ENCODE peak calls at places on chromosomes 7 and 10, in six cellular contexts. Q, F, W, K, T and G are unnamed samples.

GRCh38 chr7:93622036-93622714 is 47.7 kb upstream of the CALCR start:
- DNase-seq in F (no peak), W (peak), Q (no peak), T (peak), K (peak), G (peak)

GRCh38 chr7:85405016-85405415 is 218.2 kb upstream of the SEMA3D start:
- DNase-seq in Q (no peak), W (no peak), F (no peak), K (no peak), T (no peak), G (peak)

GRCh38 chr7:27611043-27611442 is 51.6 kb downstream of the HIBADH start:
- DNase-seq in T (no peak), W (peak), Q (no peak), K (no peak), F (no peak), G (peak)

GRCh38 chr7:118735436-118735835 is 510.9 kb downstream of the ANKRD7 start:
- DNase-seq in T (no peak), Q (no peak), W (no peak), F (no peak), K (no peak), G (no peak)

GRCh38 chr7:142797799-142798377 is 27.1 kb downstream of the PRSS2 start:
- DNase-seq in Q (no peak), K (no peak), F (no peak), T (no peak), W (no peak), G (no peak)

GRCh38 chr10:44049301-44050015 is 335.4 kb downstream of the CXCL12 start:
- DNase-seq in W (no peak), T (no peak), Q (no peak), F (no peak), K (no peak), G (no peak)

GRCh38 chr7:628826-629225 is 97.7 kb upstream of the DNAAF5 start:
- DNase-seq in Q (no peak), W (no peak), F (no peak), K (no peak), T (no peak), G (no peak)

GRCh38 chr7:133705596-133705995 is 421.5 kb upstream of the LRGUK start:
- DNase-seq in Q (no peak), F (no peak), W (peak), K (no peak), T (no peak), G (peak)

GRCh38 chr10:30999084-30999712 is 32.5 kb downstream of the ZNF438 start:
- DNase-seq in K (no peak), T (no peak), F (no peak), W (no peak), Q (no peak), G (peak)

GRCh38 chr10:13729959-13730358 is 143.2 kb downstream of the PRPF18 start:
- DNase-seq in Q (no peak), F (no peak), T (no peak), K (no peak), W (no peak), G (no peak)

GRCh38 chr10:34163075-34163905 is 651.8 kb downstream of the PARD3 start:
- DNase-seq in F (no peak), Q (no peak), K (no peak), W (peak), T (no peak), G (peak)

GRCh38 chr10:125977206-125977605 is 80.8 kb downstream of the FANK1 start:
- DNase-seq in F (no peak), W (no peak), T (peak), K (no peak), Q (no peak), G (no peak)

GRCh38 chr7:84674236-84674913 is 479.8 kb upstream of the SEMA3A start:
- DNase-seq in W (peak), T (no peak), Q (no peak), K (no peak), F (no peak), G (peak)

GRCh38 chr7:45184326-45185027 is 26.9 kb downstream of the RAMP3 start:
- DNase-seq in T (no peak), Q (no peak), K (peak), F (no peak), W (no peak), G (no peak)

GRCh38 chr10:94403034-94403822 is 887 bp downstream of the TBC1D12 start:
- DNase-seq in W (peak), F (no peak), T (peak), K (peak), Q (no peak), G (peak)

GRCh38 chr10:69819713-69820506 is 18.2 kb downstream of the COL13A1 start:
- DNase-seq in K (no peak), T (no peak), F (no peak), Q (no peak), W (peak), G (peak)

GRCh38 chr7:132353902-132354301 is 222.4 kb downstream of the PLXNA4 start:
- DNase-seq in T (no peak), K (no peak), Q (no peak), W (no peak), F (no peak), G (no peak)

GRCh38 chr10:125756853-125757487 is 18.7 kb downstream of the MMP21 start:
- DNase-seq in T (no peak), Q (no peak), K (no peak), W (no peak), F (no peak), G (no peak)

GRCh38 chr10:103153765-103154197 is 39.3 kb downstream of the NT5C2 start:
- DNase-seq in F (no peak), T (no peak), Q (no peak), K (no peak), W (peak), G (peak)

GRCh38 chr7:150340024-150340749 is 1.2 kb downstream of the RARRES2 start:
- DNase-seq in K (no peak), T (no peak), W (peak), Q (no peak), F (no peak), G (peak)